ENCODE peak calls at places on chromosomes 16 and 17, in seven cellular contexts. One of them, this sample, is unnamed.

GRCh38 chr17:65027305-65027704 is 29.2 kb downstream of the GNA13 start:
- DNase-seq in transverse colon: no peak
- DNase-seq in stomach: no peak
- DNase-seq in prostate gland: no peak
- DNase-seq in uterus: no peak
- DNase-seq in AG04450: no peak
- DNase-seq in HCT116: peak; percentile 65
- DNase-seq in this sample: peak; percentile 83

GRCh38 chr16:14024300-14024699 is 46.8 kb upstream of the MRTFB start:
- DNase-seq in prostate gland: no peak
- DNase-seq in HCT116: no peak
- DNase-seq in AG04450: no peak
- DNase-seq in transverse colon: no peak
- DNase-seq in uterus: no peak
- DNase-seq in stomach: no peak
- DNase-seq in this sample: no peak

GRCh38 chr16:48384305-48384981 is 770 bp downstream of the SIAH1 start:
- DNase-seq in uterus: peak; percentile 51
- DNase-seq in transverse colon: peak; percentile 66
- DNase-seq in HCT116: no peak
- DNase-seq in AG04450: no peak
- DNase-seq in stomach: peak; percentile 59
- DNase-seq in prostate gland: no peak
- DNase-seq in this sample: peak; percentile 60

GRCh38 chr16:65809627-65810026 is 556.9 kb upstream of the CDH5 start:
- DNase-seq in stomach: no peak
- DNase-seq in prostate gland: peak; percentile 67
- DNase-seq in HCT116: no peak
- DNase-seq in uterus: no peak
- DNase-seq in AG04450: no peak
- DNase-seq in transverse colon: no peak
- DNase-seq in this sample: no peak

GRCh38 chr16:60945225-60945624 is 1091.0 kb downstream of the CDH8 start:
- DNase-seq in HCT116: no peak
- DNase-seq in AG04450: no peak
- DNase-seq in uterus: no peak
- DNase-seq in prostate gland: no peak
- DNase-seq in transverse colon: no peak
- DNase-seq in stomach: no peak
- DNase-seq in this sample: peak; percentile 5

GRCh38 chr17:60526726-60527125 is 684 bp upstream of the APPBP2 start:
- DNase-seq in uterus: no peak
- DNase-seq in HCT116: no peak
- DNase-seq in stomach: no peak
- DNase-seq in transverse colon: no peak
- DNase-seq in prostate gland: no peak
- DNase-seq in AG04450: no peak
- DNase-seq in this sample: no peak

GRCh38 chr17:2138768-2139167 is 83.9 kb downstream of the HIC1 start:
- DNase-seq in AG04450: no peak
- DNase-seq in stomach: no peak
- DNase-seq in transverse colon: peak; percentile 31
- DNase-seq in HCT116: no peak
- DNase-seq in prostate gland: peak; percentile 59
- DNase-seq in uterus: no peak
- DNase-seq in this sample: no peak

GRCh38 chr17:64459284-64459747 is 10.4 kb downstream of the MILR1 start:
- DNase-seq in transverse colon: peak; percentile 11
- DNase-seq in HCT116: peak; percentile 59
- DNase-seq in AG04450: no peak
- DNase-seq in stomach: peak; percentile 27
- DNase-seq in prostate gland: no peak
- DNase-seq in uterus: no peak
- DNase-seq in this sample: peak; percentile 19

GRCh38 chr16:22071352-22071923 is 20.9 kb upstream of the VWA3A start:
- DNase-seq in AG04450: no peak
- DNase-seq in prostate gland: no peak
- DNase-seq in transverse colon: no peak
- DNase-seq in stomach: no peak
- DNase-seq in HCT116: no peak
- DNase-seq in uterus: no peak
- DNase-seq in this sample: peak; percentile 58

GRCh38 chr17:70119961-70120360 is 44.9 kb downstream of the KCNJ16 start:
- DNase-seq in prostate gland: no peak
- DNase-seq in uterus: no peak
- DNase-seq in stomach: no peak
- DNase-seq in transverse colon: no peak
- DNase-seq in AG04450: no peak
- DNase-seq in HCT116: no peak
- DNase-seq in this sample: no peak

GRCh38 chr17:66992911-66993310 is 28.4 kb downstream of the CACNG4 start:
- DNase-seq in stomach: no peak
- DNase-seq in HCT116: no peak
- DNase-seq in prostate gland: no peak
- DNase-seq in transverse colon: no peak
- DNase-seq in uterus: no peak
- DNase-seq in AG04450: no peak
- DNase-seq in this sample: no peak

GRCh38 chr16:89018605-89019158 is 41.7 kb upstream of the CBFA2T3 start:
- DNase-seq in uterus: no peak
- DNase-seq in transverse colon: no peak
- DNase-seq in prostate gland: no peak
- DNase-seq in AG04450: no peak
- DNase-seq in HCT116: no peak
- DNase-seq in stomach: no peak
- DNase-seq in this sample: no peak

GRCh38 chr17:10797848-10798328 is 6.0 kb downstream of the TMEM238L start:
- DNase-seq in AG04450: no peak
- DNase-seq in transverse colon: peak; percentile 57
- DNase-seq in uterus: no peak
- DNase-seq in HCT116: no peak
- DNase-seq in stomach: no peak
- DNase-seq in prostate gland: no peak
- DNase-seq in this sample: no peak
- H3K27ac ChIP-seq in AG04450: no peak overlapping the region
- H3K27ac ChIP-seq in transverse colon: peak overlapping the region; percentile 94
- H3K27ac ChIP-seq in uterus: no peak overlapping the region
- H3K27ac ChIP-seq in HCT116: no peak overlapping the region
- H3K27ac ChIP-seq in stomach: peak overlapping the region; percentile 86
- H3K27ac ChIP-seq in prostate gland: peak overlapping the region; percentile 58
- H3K27ac ChIP-seq in this sample: no peak overlapping the region

GRCh38 chr16:63655846-63656245 is 1466.0 kb downstream of the CDH11 start:
- DNase-seq in uterus: no peak
- DNase-seq in AG04450: no peak
- DNase-seq in prostate gland: no peak
- DNase-seq in stomach: no peak
- DNase-seq in transverse colon: no peak
- DNase-seq in HCT116: no peak
- DNase-seq in this sample: peak; percentile 3
- TF ChIP-seq CTCF in uterus: no peak
- TF ChIP-seq CTCF in AG04450: no peak
- TF ChIP-seq CTCF in prostate gland: no peak
- TF ChIP-seq CTCF in stomach: no peak
- TF ChIP-seq CTCF in transverse colon: no peak
- TF ChIP-seq CTCF in HCT116: no peak
- TF ChIP-seq CTCF in this sample: no peak

GRCh38 chr17:31744541-31744951 is 114.5 kb downstream of the COPRS start:
- DNase-seq in AG04450: no peak
- DNase-seq in transverse colon: no peak
- DNase-seq in stomach: no peak
- DNase-seq in uterus: no peak
- DNase-seq in prostate gland: peak; percentile 33
- DNase-seq in HCT116: no peak
- DNase-seq in this sample: no peak
- H3K27ac ChIP-seq in AG04450: peak overlapping the region; percentile 11
- H3K27ac ChIP-seq in transverse colon: no peak overlapping the region
- H3K27ac ChIP-seq in stomach: peak overlapping the region; percentile 60
- H3K27ac ChIP-seq in uterus: peak overlapping the region; percentile 5
- H3K27ac ChIP-seq in prostate gland: peak overlapping the region; percentile 38
- H3K27ac ChIP-seq in HCT116: no peak overlapping the region
- H3K27ac ChIP-seq in this sample: no peak overlapping the region

DNA sequence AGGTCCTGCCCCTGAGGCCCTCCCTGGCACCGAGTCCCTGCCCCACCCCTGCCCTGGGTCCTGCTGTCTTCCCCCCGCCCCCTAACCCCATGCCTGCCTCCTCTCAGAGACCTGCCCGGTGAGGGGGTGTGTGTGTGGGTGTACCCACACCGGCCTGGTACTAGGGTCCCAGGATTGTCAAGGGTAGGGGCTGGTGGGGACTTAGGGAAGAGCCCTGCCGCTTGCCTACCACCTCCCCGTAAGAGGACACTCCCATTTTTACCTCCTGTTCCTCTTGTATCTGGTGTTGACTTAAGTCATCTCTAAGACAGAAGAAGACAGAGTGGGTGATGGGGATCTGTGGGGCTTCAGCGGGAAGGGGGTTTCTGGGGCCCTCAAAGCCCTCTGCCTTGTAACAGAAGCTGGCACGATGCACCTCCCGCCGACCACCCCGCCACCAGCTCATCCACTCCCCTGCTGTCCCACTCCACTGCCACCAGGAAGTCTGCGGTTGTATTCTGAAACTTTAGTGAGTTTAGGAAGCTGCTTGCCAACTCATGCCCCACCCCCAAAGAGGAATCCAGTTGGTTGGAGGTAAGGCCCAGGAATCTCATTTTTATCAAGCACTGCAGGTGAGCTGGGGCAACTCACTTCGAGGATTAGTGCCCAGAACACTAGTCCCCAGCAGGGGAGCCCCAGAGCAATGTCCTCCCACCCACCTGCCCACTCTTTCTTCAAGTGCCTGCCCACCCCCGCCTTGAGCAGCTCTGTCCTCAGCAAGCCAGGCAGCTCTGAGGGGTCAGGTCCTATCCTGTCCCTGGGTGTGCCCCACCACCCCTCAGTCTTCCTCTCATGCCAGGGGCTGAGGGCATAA is 5.6 kb downstream of the SPATA32 start:
- DNase-seq in prostate gland: no peak
- DNase-seq in AG04450: no peak
- DNase-seq in stomach: no peak
- DNase-seq in transverse colon: no peak
- DNase-seq in uterus: no peak
- DNase-seq in HCT116: no peak
- DNase-seq in this sample: no peak
- TF ChIP-seq CTCF in prostate gland: no peak
- TF ChIP-seq CTCF in AG04450: no peak
- TF ChIP-seq CTCF in stomach: no peak
- TF ChIP-seq CTCF in transverse colon: no peak
- TF ChIP-seq CTCF in uterus: no peak
- TF ChIP-seq CTCF in HCT116: peak; percentile 35
- TF ChIP-seq CTCF in this sample: no peak

DNA sequence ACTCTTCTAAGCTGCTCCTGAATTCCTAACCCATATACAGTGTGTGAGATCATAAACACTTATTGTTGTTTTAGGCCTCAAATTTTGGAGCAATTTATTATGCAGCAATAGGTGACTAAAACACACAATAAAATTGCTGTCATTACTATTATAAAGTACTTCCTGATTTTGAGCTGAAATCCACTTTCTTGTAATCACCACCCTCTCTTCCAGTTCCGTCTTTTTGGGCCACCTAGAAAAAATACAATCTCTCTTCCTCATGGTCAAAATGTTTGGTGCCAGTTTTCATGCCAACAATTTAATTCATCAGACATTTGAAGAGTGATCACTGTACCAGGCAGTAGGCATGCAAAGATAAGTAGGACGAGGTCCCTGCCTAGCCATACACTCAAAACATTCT is 43.3 kb upstream of the NF1 start:
- DNase-seq in HCT116: no peak
- DNase-seq in AG04450: no peak
- DNase-seq in stomach: no peak
- DNase-seq in prostate gland: no peak
- DNase-seq in uterus: no peak
- DNase-seq in transverse colon: no peak
- DNase-seq in this sample: no peak
- H3K27ac ChIP-seq in HCT116: peak overlapping the region; percentile 2
- H3K27ac ChIP-seq in AG04450: peak overlapping the region; percentile 81
- H3K27ac ChIP-seq in stomach: no peak overlapping the region
- H3K27ac ChIP-seq in prostate gland: peak overlapping the region; percentile 9
- H3K27ac ChIP-seq in uterus: no peak overlapping the region
- H3K27ac ChIP-seq in transverse colon: no peak overlapping the region
- H3K27ac ChIP-seq in this sample: peak overlapping the region; percentile 92

GRCh38 chr16:27222499-27223225 is 19.3 kb downstream of the KDM8 start:
- DNase-seq in uterus: peak; percentile 70
- DNase-seq in HCT116: no peak
- DNase-seq in AG04450: no peak
- DNase-seq in prostate gland: no peak
- DNase-seq in stomach: peak; percentile 38
- DNase-seq in transverse colon: peak; percentile 29
- DNase-seq in this sample: no peak

GRCh38 chr16:27220120-27220519 is 16.8 kb downstream of the KDM8 start:
- DNase-seq in transverse colon: no peak
- DNase-seq in prostate gland: no peak
- DNase-seq in HCT116: no peak
- DNase-seq in AG04450: no peak
- DNase-seq in uterus: no peak
- DNase-seq in stomach: no peak
- DNase-seq in this sample: no peak

GRCh38 chr16:27220527-27220926 is 17.2 kb downstream of the KDM8 start:
- DNase-seq in HCT116: no peak
- DNase-seq in AG04450: no peak
- DNase-seq in prostate gland: no peak
- DNase-seq in stomach: no peak
- DNase-seq in uterus: no peak
- DNase-seq in transverse colon: no peak
- DNase-seq in this sample: no peak

GRCh38 chr16:27221576-27222498 is 18.5 kb downstream of the KDM8 start:
- DNase-seq in stomach: no peak
- DNase-seq in HCT116: no peak
- DNase-seq in prostate gland: no peak
- DNase-seq in transverse colon: peak; percentile 9
- DNase-seq in uterus: peak; percentile 44
- DNase-seq in AG04450: no peak
- DNase-seq in this sample: no peak

DNA sequence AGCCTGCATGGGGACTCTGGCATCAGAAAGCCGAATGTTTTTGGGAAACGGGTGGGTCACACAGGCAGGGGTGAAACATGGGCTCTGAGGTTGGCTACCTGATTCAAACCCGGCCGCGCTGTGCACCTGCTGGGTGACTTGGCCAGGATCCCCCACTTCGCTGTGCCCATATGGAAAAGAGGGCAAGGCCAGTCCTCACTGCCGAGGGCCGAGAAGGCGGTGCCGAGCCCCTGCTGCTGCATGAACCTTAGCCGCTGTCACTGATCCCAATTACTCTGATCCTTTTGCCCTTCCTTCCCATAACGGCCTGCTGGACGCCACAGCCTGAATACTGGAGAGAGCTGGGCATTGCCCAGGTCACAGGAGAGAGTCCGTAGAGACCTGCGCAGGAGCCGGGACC is 17.7 kb downstream of the KDM8 start:
- DNase-seq in uterus: no peak
- DNase-seq in transverse colon: no peak
- DNase-seq in prostate gland: no peak
- DNase-seq in stomach: no peak
- DNase-seq in HCT116: no peak
- DNase-seq in AG04450: no peak
- DNase-seq in this sample: no peak
- TF ChIP-seq CTCF in uterus: no peak
- TF ChIP-seq CTCF in transverse colon: no peak
- TF ChIP-seq CTCF in prostate gland: no peak
- TF ChIP-seq CTCF in stomach: no peak
- TF ChIP-seq CTCF in HCT116: no peak
- TF ChIP-seq CTCF in AG04450: no peak
- TF ChIP-seq CTCF in this sample: no peak